ENCODE peak calls at places on chromosome 9, in seven cellular contexts. Y, K, Z, V, C, W and J are unnamed samples.

GRCh38 chr9:116087246-116087645 is 66.3 kb upstream of the PAPPA start:
- DNase-seq in Y (no peak), C (peak; percentile 72), Z (peak; percentile 35), V (no peak), K (peak; percentile 13), W (no peak), J (no peak)

GRCh38 chr9:79264511-79265448 is 307.0 kb upstream of the TLE4 start:
- DNase-seq in W (no peak), V (no peak), Z (no peak), Y (no peak), K (no peak), C (peak; percentile 62), J (no peak)

GRCh38 chr9:81182421-81182820 is 506.9 kb downstream of the TLE1 start:
- DNase-seq in V (no peak), Z (no peak), Y (no peak), C (no peak), K (no peak), W (no peak), J (no peak)

GRCh38 chr9:88949425-88949824 is 41.8 kb upstream of the S1PR3 start:
- DNase-seq in W (no peak), C (no peak), V (no peak), Y (no peak), Z (peak; percentile 64), K (peak; percentile 45), J (no peak)

GRCh38 chr9:274101-274500 is 59.4 kb downstream of the DOCK8 start:
- DNase-seq in K (no peak), V (no peak), Y (no peak), C (no peak), W (no peak), Z (no peak), J (no peak)

GRCh38 chr9:28801144-28801799 is 1228.0 kb upstream of the C9orf72 start:
- DNase-seq in V (no peak), Z (peak; percentile 74), Y (no peak), C (no peak), K (no peak), W (no peak), J (no peak)

GRCh38 chr9:77498891-77499290 is 149.2 kb downstream of the GNA14 start:
- DNase-seq in Y (no peak), Z (no peak), W (no peak), C (peak; percentile 80), K (no peak), V (no peak), J (no peak)

GRCh38 chr9:26682796-26683496 is 209.7 kb downstream of the CAAP1 start:
- DNase-seq in K (no peak), C (no peak), V (no peak), W (no peak), Z (peak; percentile 28), Y (no peak), J (no peak)

GRCh38 chr9:18208166-18209059 is 265.5 kb upstream of the ADAMTSL1 start:
- DNase-seq in K (peak; percentile 64), V (no peak), W (no peak), C (peak; percentile 41), Z (peak; percentile 67), Y (no peak), J (no peak)

GRCh38 chr9:72145093-72145492 is 4.1 kb upstream of the GDA start:
- DNase-seq in C (no peak), V (no peak), Z (no peak), Y (no peak), K (no peak), W (no peak), J (no peak)

GRCh38 chr9:3028535-3028934 is 184.6 kb upstream of the PUM3 start:
- DNase-seq in W (no peak), C (no peak), Y (no peak), K (peak; percentile 13), Z (no peak), V (no peak), J (no peak)

GRCh38 chr9:118170032-118170955 is 466.1 kb downstream of the TLR4 start:
- DNase-seq in V (peak; percentile 43), C (peak; percentile 45), Z (peak; percentile 88), W (no peak), Y (no peak), K (peak; percentile 39), J (no peak)

GRCh38 chr9:21028476-21028875 is 3.0 kb downstream of the HACD4 start:
- DNase-seq in K (no peak), Y (no peak), C (no peak), V (no peak), W (no peak), Z (no peak), J (peak; percentile 62)

GRCh38 chr9:118962426-118962825 is 406.8 kb downstream of the BRINP1 start:
- DNase-seq in V (no peak), K (no peak), Z (no peak), W (no peak), Y (no peak), C (peak; percentile 40), J (no peak)

GRCh38 chr9:128416432-128417019 is 4.1 kb upstream of the CERCAM start:
- DNase-seq in V (no peak), Z (no peak), W (no peak), C (no peak), Y (no peak), K (no peak), J (no peak)

GRCh38 chr9:122346478-122347347 is 24.1 kb upstream of the PTGS1 start:
- DNase-seq in Z (no peak), V (no peak), W (no peak), C (no peak), K (no peak), Y (no peak), J (no peak)

GRCh38 chr9:129702563-129702962 is 37.1 kb downstream of the PRRX2 start:
- DNase-seq in C (peak; percentile 99), K (peak; percentile 41), V (no peak), Z (no peak), Y (no peak), W (no peak), J (no peak)

GRCh38 chr9:97555164-97555563 is 53.7 kb downstream of the TMOD1 start:
- DNase-seq in V (no peak), W (no peak), Z (peak; percentile 84), Y (no peak), C (no peak), K (no peak), J (no peak)